ENCODE peak calls at places on chromosomes 11 and 22, in four cellular contexts. R is IMR-90, H is A549, O is astrocyte of the spinal cord. Z is an unnamed sample.

GRCh38 chr11:9219115-9219514 is 46.0 kb downstream of the DENND5A start:
- DNase-seq in H (peak), O (no peak), R (peak), Z (no peak)

GRCh38 chr11:40306938-40307548 is 1152.4 kb downstream of the LRRC4C start:
- DNase-seq in R (peak), H (peak), O (peak), Z (peak)

GRCh38 chr11:13335319-13335718 is 57.7 kb downstream of the BMAL1 start:
- DNase-seq in H (peak), R (peak), O (peak), Z (peak)

GRCh38 chr22:42562282-42562681 is 8.5 kb downstream of the SERHL2 start:
- DNase-seq in H (no peak), O (no peak), R (no peak), Z (no peak)

GRCh38 chr11:75349540-75350116 is 1.8 kb downstream of the ARRB1 start:
- DNase-seq in R (no peak), O (no peak), H (no peak), Z (no peak)

GRCh38 chr11:75896843-75897419 is 81.9 kb downstream of the UVRAG start:
- DNase-seq in H (peak), O (peak), R (peak), Z (peak)

GRCh38 chr11:69791266-69791665 is 16.1 kb upstream of the FGF4 start:
- DNase-seq in R (peak), O (peak), H (no peak), Z (peak)

GRCh38 chr22:29080061-29080975 is 7.5 kb downstream of the KREMEN1 start:
- DNase-seq in R (no peak), H (no peak), O (no peak), Z (no peak)

GRCh38 chr22:49720279-49720959 is 107.3 kb downstream of the BRD1 start:
- DNase-seq in O (no peak), R (no peak), H (no peak), Z (no peak)

GRCh38 chr22:35037089-35037488 is 28.9 kb upstream of the ISX start:
- DNase-seq in H (no peak), O (no peak), R (no peak), Z (no peak)

GRCh38 chr22:21646608-21647590 is 4.8 kb downstream of the SDF2L1 start:
- DNase-seq in O (peak), H (peak), R (peak), Z (peak)

GRCh38 chr11:396948-397548 is 3.0 kb downstream of the PKP3 start:
- DNase-seq in O (peak), R (peak), H (no peak), Z (peak)

GRCh38 chr11:115527534-115528125 is 23.4 kb upstream of the CADM1 start:
- DNase-seq in R (no peak), O (no peak), H (no peak), Z (no peak)

GRCh38 chr11:61069427-61069826 is 32.9 kb upstream of the CD5 start:
- DNase-seq in R (no peak), O (no peak), H (no peak), Z (no peak)

GRCh38 chr11:763073-763463 is 14.2 kb downstream of the GATD1 start:
- DNase-seq in H (no peak), O (no peak), R (no peak), Z (no peak)

GRCh38 chr11:95924414-95924760 is 480 bp upstream of the MTMR2 start:
- DNase-seq in H (peak), O (peak), R (peak), Z (no peak)

GRCh38 chr22:49433717-49434611 is 393.7 kb downstream of the BRD1 start:
- DNase-seq in H (peak), R (no peak), O (no peak), Z (no peak)

GRCh38 chr11:61627831-61628753 is 47.2 kb upstream of the SYT7 start:
- DNase-seq in O (peak), R (peak), H (peak), Z (peak)

GRCh38 chr11:45298718-45299117 is 12.6 kb upstream of the SYT13 start:
- DNase-seq in O (no peak), H (no peak), R (no peak), Z (no peak)

GRCh38 chr11:10477690-10478046 is 22.6 kb downstream of the AMPD3 start:
- DNase-seq in H (no peak), R (no peak), O (no peak), Z (no peak)

GRCh38 chr11:2320591-2321310 is 18.9 kb downstream of the TSPAN32 start:
- DNase-seq in R (no peak), O (no peak), H (no peak), Z (no peak)

GRCh38 chr11:130146797-130147196 is 12.8 kb upstream of the ST14 start:
- DNase-seq in R (no peak), H (no peak), O (no peak), Z (no peak)

DNA sequence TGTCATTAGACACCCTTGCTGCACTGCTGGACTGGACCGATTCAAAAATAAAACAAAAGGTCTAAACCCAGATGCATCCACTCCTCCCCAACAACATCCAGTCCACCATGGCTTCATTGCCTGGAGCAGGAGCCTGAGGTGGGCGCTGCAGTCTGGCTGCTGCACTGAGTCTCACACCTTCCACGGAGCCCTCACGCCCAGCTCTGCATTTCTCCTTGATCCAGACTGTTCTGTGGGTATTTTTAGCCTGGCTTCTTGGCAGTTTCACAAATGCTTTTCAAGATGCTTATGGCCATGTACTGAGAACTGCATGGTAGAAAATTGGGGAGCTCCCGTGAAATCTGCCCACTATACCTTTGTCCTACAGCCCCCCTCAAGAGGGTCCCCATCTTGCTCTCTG is 53.3 kb upstream of the JAM3 start:
- DNase-seq in H (no peak), R (no peak), O (no peak), Z (no peak)
- TF ChIP-seq CTCF in H (no peak), R (no peak), O (no peak), Z (no peak)

GRCh38 chr11:65352783-65353182 is 1.8 kb upstream of the TIGD3 start:
- DNase-seq in R (peak), H (no peak), O (peak), Z (peak)
- TF ChIP-seq CTCF in R (peak), H (peak), O (peak), Z (peak)

GRCh38 chr11:71563401-71563800 is 2.0 kb upstream of the KRTAP5-10 start:
- DNase-seq in H (peak), R (peak), O (peak), Z (peak)
- TF ChIP-seq CTCF in H (peak), R (peak), O (peak), Z (peak)

GRCh38 chr11:41437006-41437405 is 22.4 kb downstream of the LRRC4C start:
- DNase-seq in R (no peak), O (no peak), H (no peak), Z (no peak)

DNA sequence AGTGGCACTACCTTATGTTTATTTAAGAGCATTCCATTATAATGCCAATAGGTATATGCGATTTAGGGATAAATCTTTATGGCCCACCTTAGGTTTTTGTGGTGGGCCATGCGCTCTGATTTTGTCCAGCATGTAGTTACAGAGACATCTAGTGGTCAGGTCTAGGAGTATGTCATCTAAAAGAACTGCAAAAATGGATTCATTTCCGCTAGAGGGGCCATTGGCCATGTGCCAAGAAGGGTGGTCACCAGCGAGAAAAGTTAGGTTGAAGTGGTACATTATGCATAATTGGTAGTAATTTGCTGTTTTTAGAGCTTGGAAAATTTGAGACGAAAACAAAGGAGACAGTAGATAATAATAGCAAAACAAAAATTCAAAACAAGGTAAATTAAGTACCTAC is 27.7 kb downstream of the LRRC4C start:
- DNase-seq in H (peak), O (no peak), R (no peak), Z (no peak)
- TF ChIP-seq CTCF in H (no peak), O (peak), R (peak), Z (no peak)

GRCh38 chr11:3854660-3854976 is 846 bp upstream of the STIM1 start:
- DNase-seq in H (no peak), R (no peak), O (no peak), Z (no peak)

GRCh38 chr11:3854977-3855807 is at the start of gene STIM1:
- DNase-seq in O (peak), H (peak), R (peak), Z (peak)

GRCh38 chr11:3857628-3858027 is 2.2 kb downstream of the STIM1 start:
- DNase-seq in R (no peak), O (no peak), H (no peak), Z (no peak)

GRCh38 chr11:3855808-3856491 is 486 bp downstream of the STIM1 start:
- DNase-seq in O (no peak), H (peak), R (no peak), Z (no peak)

GRCh38 chr11:3856856-3857553 is 1.5 kb downstream of the STIM1 start:
- DNase-seq in O (no peak), H (no peak), R (no peak), Z (no peak)
- TF ChIP-seq CTCF in O (no peak), H (no peak), R (no peak), Z (no peak)

GRCh38 chr22:38097557-38098409 is 12.7 kb downstream of the BAIAP2L2 start:
- DNase-seq in O (no peak), R (peak), H (no peak), Z (no peak)
- TF ChIP-seq CTCF in O (peak), R (peak), H (no peak), Z (peak)

Z was measured in foreskin fibroblast.